ENCODE peak calls at places on chromosome 2, in eight cellular contexts. U, X, V, S, B, I, T and A are unnamed samples.

GRCh38 chr2:211391206-211391605 is 834.8 kb downstream of the CPS1 start:
- DNase-seq in U (no peak), X (no peak), V (no peak), S (no peak), B (no peak), I (no peak), T (no peak), A (no peak)

GRCh38 chr2:120066708-120067547 is 54.1 kb downstream of the EPB41L5 start:
- DNase-seq in U (no peak), X (no peak), V (no peak), S (no peak), B (peak), I (peak), T (no peak), A (no peak)

GRCh38 chr2:40120021-40120420 is 331.9 kb downstream of the SLC8A1 start:
- DNase-seq in U (no peak), X (no peak), V (no peak), S (no peak), B (no peak), I (no peak), T (no peak), A (peak)

GRCh38 chr2:43880471-43880870 is 41.7 kb downstream of the ABCG8 start:
- DNase-seq in U (no peak), X (no peak), V (no peak), S (no peak), B (no peak), I (no peak), T (no peak), A (no peak)

GRCh38 chr2:196453613-196454047 is 185.9 kb upstream of the CCDC150 start:
- DNase-seq in U (peak), X (peak), V (peak), S (peak), B (peak), I (peak), T (no peak), A (no peak)

GRCh38 chr2:4678937-4679336 is 975.6 kb downstream of the DCDC2C start:
- DNase-seq in U (no peak), X (no peak), V (no peak), S (no peak), B (no peak), I (no peak), T (no peak), A (no peak)

GRCh38 chr2:217162533-217162932 is 302.7 kb upstream of the TNP1 start:
- DNase-seq in U (peak), X (peak), V (peak), S (no peak), B (no peak), I (peak), T (no peak), A (no peak)

GRCh38 chr2:169928463-169928864 is 101.2 kb downstream of the UBR3 start:
- DNase-seq in U (peak), X (peak), V (no peak), S (peak), B (peak), I (peak), T (no peak), A (no peak)

GRCh38 chr2:113032737-113033136 is 19.9 kb downstream of the IL36B start:
- DNase-seq in U (no peak), X (no peak), V (no peak), S (no peak), B (no peak), I (no peak), T (no peak), A (no peak)

GRCh38 chr2:169658877-169659276 is 35.3 kb downstream of the CFAP210 start:
- DNase-seq in U (no peak), X (no peak), V (no peak), S (no peak), B (no peak), I (no peak), T (no peak), A (no peak)

GRCh38 chr2:28339516-28340175 is 53.0 kb upstream of the FOSL2 start:
- DNase-seq in U (no peak), X (no peak), V (no peak), S (no peak), B (no peak), I (no peak), T (no peak), A (no peak)

GRCh38 chr2:61962095-61962984 is 56.9 kb downstream of the COMMD1 start:
- DNase-seq in U (no peak), X (no peak), V (no peak), S (no peak), B (no peak), I (no peak), T (no peak), A (no peak)